ENCODE peak calls at places on chromosomes 2 and 18, in seven cellular contexts. A, F, Y, J, P, O and K are unnamed samples.

GRCh38 chr2:43331428-43331827 is 105.0 kb upstream of the ZFP36L2 start:
- DNase-seq in P (peak; percentile 21), F (peak; percentile 46), J (no peak), Y (no peak), A (no peak), O (peak; percentile 76), K (no peak)

GRCh38 chr2:129050116-129050515 is 731.4 kb upstream of the HS6ST1 start:
- DNase-seq in A (no peak), O (no peak), P (no peak), Y (no peak), J (no peak), F (no peak), K (no peak)

GRCh38 chr2:12265646-12266045 is 451.1 kb upstream of the TRIB2 start:
- DNase-seq in J (no peak), F (no peak), A (no peak), Y (no peak), O (no peak), P (no peak), K (no peak)

GRCh38 chr18:68467966-68468365 is 246.9 kb downstream of the TMX3 start:
- DNase-seq in O (no peak), F (no peak), J (no peak), Y (no peak), P (no peak), A (no peak), K (no peak)

GRCh38 chr18:50045126-50045525 is 149.8 kb downstream of the MYO5B start:
- DNase-seq in A (no peak), F (no peak), P (no peak), J (no peak), O (no peak), Y (no peak), K (no peak)

GRCh38 chr2:238466242-238466598 is 39.5 kb downstream of the ASB1 start:
- DNase-seq in A (no peak), J (no peak), O (no peak), F (no peak), Y (no peak), P (no peak), K (no peak)

GRCh38 chr2:207868855-207869596 is 99.3 kb upstream of the FZD5 start:
- DNase-seq in O (no peak), Y (no peak), P (no peak), J (no peak), A (no peak), F (no peak), K (no peak)

GRCh38 chr18:40670991-40671390 is 1284.0 kb upstream of the PIK3C3 start:
- DNase-seq in Y (no peak), J (no peak), P (no peak), A (no peak), F (no peak), O (no peak), K (no peak)

GRCh38 chr2:136407952-136408318 is 290.0 kb upstream of the CXCR4 start:
- DNase-seq in J (no peak), Y (no peak), A (no peak), F (no peak), O (no peak), P (no peak), K (no peak)

GRCh38 chr2:145412155-145412554 is 892.2 kb upstream of the ZEB2 start:
- DNase-seq in P (no peak), O (no peak), A (no peak), F (no peak), Y (no peak), J (no peak), K (no peak)

GRCh38 chr2:200469708-200470600 is 39.9 kb downstream of the KCTD18 start:
- DNase-seq in J (no peak), P (no peak), F (no peak), A (peak; percentile 92), O (no peak), Y (no peak), K (no peak)

GRCh38 chr2:176554107-176555048 is 285.1 kb downstream of the MTX2 start:
- DNase-seq in F (peak; percentile 80), O (peak; percentile 70), A (peak; percentile 68), J (peak; percentile 51), P (peak; percentile 37), Y (peak; percentile 16), K (no peak)

GRCh38 chr2:75533135-75533534 is 27.6 kb downstream of the EVA1A start:
- DNase-seq in O (no peak), J (no peak), A (no peak), Y (no peak), P (no peak), F (no peak), K (no peak)

GRCh38 chr2:28251337-28251736 is 141.3 kb upstream of the FOSL2 start:
- DNase-seq in Y (no peak), J (no peak), F (no peak), O (no peak), P (no peak), A (no peak), K (no peak)

GRCh38 chr2:30301551-30301950 is 70.2 kb downstream of the LBH start:
- DNase-seq in J (no peak), P (no peak), Y (no peak), F (peak; percentile 16), A (no peak), O (no peak), K (no peak)

GRCh38 chr2:218257390-218257981 is 3.3 kb upstream of the GPBAR1 start:
- DNase-seq in J (no peak), F (no peak), A (peak; percentile 56), P (no peak), Y (peak; percentile 59), O (no peak), K (no peak)

GRCh38 chr18:58183226-58183625 is 139.2 kb downstream of the NEDD4L start:
- DNase-seq in O (no peak), P (no peak), Y (no peak), F (no peak), J (no peak), A (no peak), K (no peak)

GRCh38 chr2:46183426-46183825 is 113.8 kb upstream of the EPAS1 start:
- DNase-seq in A (no peak), O (no peak), J (no peak), F (no peak), Y (no peak), P (no peak), K (peak; percentile 69)

GRCh38 chr2:46181789-46182530 is 115.2 kb upstream of the EPAS1 start:
- DNase-seq in O (no peak), Y (no peak), F (no peak), J (no peak), P (no peak), A (no peak), K (no peak)

GRCh38 chr2:46187112-46187618 is 110.0 kb upstream of the EPAS1 start:
- DNase-seq in O (no peak), F (no peak), A (peak; percentile 83), P (peak; percentile 47), J (peak; percentile 82), Y (no peak), K (no peak)

GRCh38 chr2:46188041-46188715 is 109.0 kb upstream of the EPAS1 start:
- DNase-seq in P (peak; percentile 18), Y (no peak), A (no peak), F (no peak), O (no peak), J (no peak), K (no peak)

DNA sequence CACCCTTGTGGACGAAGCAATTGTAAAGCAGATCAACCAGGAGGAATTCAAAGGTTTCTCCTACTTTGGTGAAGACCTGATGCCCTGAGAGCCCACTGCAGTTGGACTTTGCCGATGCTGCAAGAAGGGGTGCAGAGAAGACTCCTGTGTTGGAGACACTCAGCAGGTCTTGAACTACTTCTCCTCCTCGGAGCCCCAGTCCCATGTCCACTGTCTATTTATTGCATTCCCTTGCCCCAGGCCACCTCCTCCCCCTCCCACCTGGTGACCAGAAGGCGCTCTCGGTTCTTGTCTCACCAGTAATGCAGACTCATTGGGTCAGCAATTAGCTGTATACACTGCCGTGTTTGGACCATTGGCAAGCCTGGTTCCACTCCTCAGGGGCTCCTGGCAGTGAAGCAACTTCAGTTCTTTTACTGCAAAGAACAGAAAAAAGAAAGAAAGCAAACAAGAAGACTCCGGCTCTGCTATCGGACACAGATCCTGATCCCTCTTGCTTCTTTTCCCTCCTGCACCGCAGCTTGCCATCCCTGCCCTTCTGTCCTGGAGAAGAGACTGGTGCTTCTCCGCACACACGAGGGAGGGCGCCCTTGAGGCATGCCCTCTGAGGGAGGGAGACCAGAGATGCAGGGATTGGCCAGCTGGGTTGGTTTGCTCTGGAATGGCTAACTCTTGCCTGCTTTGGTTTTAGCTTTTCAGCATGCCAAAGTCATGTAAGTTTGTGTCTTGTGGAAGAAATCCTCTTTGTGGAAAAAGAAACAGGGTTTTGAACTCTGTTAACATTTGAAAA is 112.2 kb upstream of the EPAS1 start:
- DNase-seq in J (no peak), F (no peak), O (no peak), Y (no peak), A (no peak), P (no peak), K (no peak)
- TF ChIP-seq CTCF in J (peak; percentile 8), F (no peak), O (peak; percentile 10), Y (no peak), A (no peak), P (no peak), K (peak; percentile 31)

GRCh38 chr2:46876741-46877384 is 38.7 kb downstream of the MCFD2 start:
- DNase-seq in J (no peak), F (peak; percentile 68), Y (no peak), O (peak; percentile 43), P (peak; percentile 46), A (no peak), K (peak; percentile 62)
- TF ChIP-seq CTCF in J (peak; percentile 35), F (peak; percentile 60), Y (no peak), O (peak; percentile 60), P (peak; percentile 44), A (peak; percentile 45), K (peak; percentile 60)

DNA sequence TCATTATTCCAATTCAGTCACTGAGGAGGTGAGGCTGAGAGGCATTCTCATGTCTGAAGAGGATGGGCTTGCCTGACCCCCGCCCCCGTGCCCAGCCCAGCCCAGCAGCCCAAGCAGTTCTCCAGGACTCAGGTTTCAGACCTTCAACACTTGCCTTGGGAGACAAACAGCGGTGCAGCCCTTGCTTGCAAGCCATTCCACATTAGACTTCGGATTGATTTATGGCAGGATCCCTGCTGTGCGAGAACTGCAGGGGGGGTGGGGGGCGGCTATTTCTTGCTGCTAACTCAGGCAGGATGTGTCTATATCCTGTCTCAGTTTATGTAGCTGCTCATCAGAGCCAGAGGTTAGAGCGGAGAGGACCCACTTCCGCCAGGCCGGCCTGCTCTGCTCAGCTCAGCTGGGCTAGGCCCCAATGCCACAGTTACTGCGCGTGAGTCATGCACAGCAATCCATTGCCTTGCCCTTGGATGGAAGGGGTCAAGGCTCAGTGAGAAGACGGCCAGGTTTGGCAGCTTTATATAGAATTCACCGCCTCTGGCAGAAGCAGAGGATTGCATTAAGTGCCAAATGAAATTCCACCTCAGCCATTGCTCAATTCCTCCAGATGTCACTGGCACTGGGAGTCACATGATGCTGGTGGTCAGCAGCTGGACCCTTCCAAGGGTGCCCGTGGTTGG is 1.8 kb downstream of the GYPC start:
- DNase-seq in Y (peak; percentile 61), P (peak; percentile 57), J (peak; percentile 97), O (peak; percentile 76), A (peak; percentile 94), F (peak; percentile 83), K (peak; percentile 69)
- TF ChIP-seq CTCF in Y (no peak), P (no peak), J (no peak), O (no peak), A (no peak), F (no peak), K (no peak)

DNA sequence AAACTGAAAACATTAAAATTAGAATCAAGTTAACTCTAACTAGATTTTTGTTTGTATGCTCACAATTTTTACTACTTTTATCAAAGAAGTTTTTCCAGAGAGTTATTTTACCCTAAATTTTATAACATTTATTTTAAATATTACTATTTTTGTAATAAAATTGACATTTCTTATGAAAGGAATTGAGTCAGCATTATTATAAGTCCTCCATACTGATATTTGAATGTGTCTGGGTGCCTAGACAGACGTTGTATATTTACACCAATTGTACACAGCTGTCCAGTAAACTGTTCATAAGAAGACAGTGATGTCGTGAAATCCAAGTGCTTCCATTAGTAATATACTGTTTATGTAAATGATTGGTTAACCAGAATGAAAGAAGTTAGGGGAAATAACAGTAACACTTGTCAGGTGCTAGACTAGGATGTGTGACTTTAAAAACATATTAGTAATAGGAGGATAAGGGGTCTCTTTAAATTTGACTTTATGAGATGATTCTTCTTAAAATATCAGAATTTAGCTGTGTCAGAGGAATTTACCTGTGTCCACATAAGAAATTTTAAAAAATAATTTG is 73.7 kb downstream of the TANK start:
- DNase-seq in F (no peak), P (no peak), A (no peak), J (no peak), Y (no peak), O (no peak), K (no peak)
- TF ChIP-seq CTCF in F (no peak), P (no peak), A (no peak), J (no peak), Y (no peak), O (no peak), K (no peak)